ENCODE peak calls at places on chromosomes 1 and 21, in eight cellular contexts. H is cardiac muscle cell, P is heart left ventricle, K is mucosa of descending colon, U is thoracic aorta, Y is HAP-1, G is fibroblast of lung, W is colonic mucosa. L is an unnamed sample. For H3K9me3, the result is how much of the 10 kb centered on the place peaks cover.

GRCh38 chr21:29025328-29025713 is 853 bp downstream of the USP16 start:
- DNase-seq in H (peak), P (no peak), K (no peak), U (no peak), Y (no peak), G (no peak), W (no peak), L (no peak)

GRCh38 chr21:15520811-15521643 is 208.8 kb upstream of the USP25 start:
- DNase-seq in H (no peak), P (no peak), K (peak), U (no peak), Y (no peak), G (no peak), W (no peak), L (no peak)

GRCh38 chr1:208198271-208198670 is 45.9 kb downstream of the PLXNA2 start:
- DNase-seq in H (no peak), P (no peak), K (no peak), U (no peak), Y (no peak), G (no peak), W (no peak), L (no peak)

GRCh38 chr1:241787691-241788090 is 60.3 kb upstream of the EXO1 start:
- DNase-seq in H (no peak), P (no peak), K (no peak), U (no peak), Y (no peak), G (no peak), W (no peak), L (no peak)

GRCh38 chr1:76033800-76034475 is 40.6 kb upstream of the ST6GALNAC3 start:
- DNase-seq in H (no peak), P (no peak), K (no peak), U (no peak), Y (no peak), G (no peak), W (no peak), L (no peak)

GRCh38 chr21:25518491-25518911 is 88.8 kb downstream of the MRPL39 start:
- DNase-seq in H (peak), P (no peak), K (no peak), U (no peak), Y (no peak), G (no peak), W (no peak), L (no peak)

GRCh38 chr1:9239622-9240401 is 5.2 kb downstream of the H6PD start:
- DNase-seq in H (peak), P (peak), K (peak), U (no peak), Y (no peak), G (peak), W (peak), L (no peak)

GRCh38 chr1:30706528-30706927 is 16.9 kb downstream of the MATN1 start:
- DNase-seq in H (peak), P (no peak), K (no peak), U (no peak), Y (no peak), G (peak), W (no peak), L (no peak)

GRCh38 chr1:41529621-41530395 is 45.3 kb upstream of the EDN2 start:
- DNase-seq in H (no peak), P (no peak), K (peak), U (no peak), Y (no peak), G (no peak), W (no peak), L (no peak)

DNA sequence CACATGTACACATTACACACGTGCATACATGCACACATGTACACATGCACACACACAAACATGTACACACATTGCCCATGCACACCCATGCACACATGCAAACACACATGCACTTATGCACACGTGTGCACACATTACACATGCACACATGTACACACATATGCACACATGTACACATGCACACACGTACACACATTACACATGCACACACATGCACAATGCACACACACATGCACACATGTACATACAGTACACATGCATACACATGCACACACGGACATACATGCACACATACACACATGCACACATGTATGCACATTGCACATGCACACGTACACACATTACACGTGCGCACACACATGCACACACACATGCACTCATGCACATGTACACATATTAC is 95.3 kb upstream of the TTC34 start:
- DNase-seq in H (no peak), P (no peak), K (no peak), U (no peak), Y (no peak), G (no peak), W (no peak), L (no peak)
- H3K9me3 ChIP-seq in H (under half), P (under half), K (under half), U (under half), Y (under half), G (under half), W (under half), L (under half)

GRCh38 chr1:10789392-10790154 is 6.9 kb downstream of the CASZ1 start:
- DNase-seq in H (no peak), P (no peak), K (no peak), U (no peak), Y (no peak), G (no peak), W (no peak), L (no peak)

GRCh38 chr1:10791117-10791951 is 5.1 kb downstream of the CASZ1 start:
- DNase-seq in H (no peak), P (no peak), K (no peak), U (no peak), Y (no peak), G (no peak), W (no peak), L (no peak)

GRCh38 chr1:10787274-10787673 is 9.2 kb downstream of the CASZ1 start:
- DNase-seq in H (no peak), P (no peak), K (no peak), U (no peak), Y (no peak), G (no peak), W (no peak), L (no peak)

GRCh38 chr1:10788592-10789006 is 7.8 kb downstream of the CASZ1 start:
- DNase-seq in H (no peak), P (peak), K (no peak), U (no peak), Y (no peak), G (no peak), W (no peak), L (no peak)

GRCh38 chr1:10790155-10790707 is 6.2 kb downstream of the CASZ1 start:
- DNase-seq in H (no peak), P (no peak), K (no peak), U (no peak), Y (no peak), G (no peak), W (no peak), L (no peak)
- H3K4me3 ChIP-seq in H (no peak), P (no peak), K (no peak), U (no peak), Y (no peak), G (no peak), W (no peak), L (no peak)

DNA sequence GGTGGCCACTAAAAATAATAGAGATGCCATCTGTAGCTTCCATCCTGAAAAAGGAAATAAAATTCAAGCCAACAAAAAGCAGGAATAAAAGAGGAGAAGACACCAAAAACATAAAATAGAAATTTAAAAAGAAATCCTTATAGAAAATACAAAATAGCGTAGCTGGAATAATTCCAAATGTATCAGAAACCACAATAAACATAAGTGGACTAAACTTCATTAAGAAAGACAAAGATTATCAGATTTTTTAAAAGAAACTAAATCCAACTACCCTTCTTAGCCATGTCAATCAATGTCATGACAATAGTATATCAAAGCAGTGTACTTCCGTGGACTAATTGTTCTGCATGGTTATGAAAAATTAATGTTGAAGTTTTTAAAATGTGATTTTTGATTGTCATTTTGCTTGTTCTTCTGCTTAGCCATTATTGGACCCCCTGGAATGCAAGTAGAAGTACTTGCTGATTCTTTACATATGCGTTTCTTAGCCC is 13.2 kb downstream of the IL10RB start:
- DNase-seq in H (no peak), P (no peak), K (no peak), U (no peak), Y (no peak), G (no peak), W (no peak), L (no peak)
- H3K9me3 ChIP-seq in H (under half), P (under half), K (under half), U (under half), Y (under half), G (under half), W (under half), L (under half)

DNA sequence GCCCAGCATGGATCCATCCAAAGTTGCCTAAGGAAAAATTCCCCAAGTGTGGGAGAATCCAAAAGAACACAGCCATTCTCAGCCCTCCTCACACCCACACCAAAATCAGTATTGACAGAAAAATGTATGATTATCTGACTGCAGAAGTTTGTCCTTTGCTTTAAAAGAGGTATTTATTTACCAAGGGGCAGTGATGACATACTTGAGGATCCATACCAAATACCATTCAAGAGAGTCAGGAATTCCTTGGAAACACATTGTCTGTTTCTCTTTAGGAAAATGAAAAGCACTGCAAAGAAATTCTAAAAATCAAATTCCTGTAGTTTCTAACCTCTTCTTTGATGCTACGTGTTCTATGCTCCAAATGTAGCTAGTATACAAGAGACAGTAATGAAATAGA is 509.6 kb upstream of the CXADR start:
- DNase-seq in H (peak), P (no peak), K (no peak), U (no peak), Y (no peak), G (peak), W (no peak), L (no peak)
- H3K4me3 ChIP-seq in H (no peak), P (no peak), K (no peak), U (no peak), Y (no peak), G (no peak), W (no peak), L (no peak)

GRCh38 chr21:9759972-9760371 is 761.4 kb upstream of the TPTE start:
- DNase-seq in H (no peak), P (no peak), K (no peak), U (no peak), Y (no peak), G (no peak), W (no peak), L (no peak)
- H3K9me3 ChIP-seq in H (under half), P (half or more), K (half or more), U (under half), Y (under half), G (under half), W (under half), L (under half)

DNA sequence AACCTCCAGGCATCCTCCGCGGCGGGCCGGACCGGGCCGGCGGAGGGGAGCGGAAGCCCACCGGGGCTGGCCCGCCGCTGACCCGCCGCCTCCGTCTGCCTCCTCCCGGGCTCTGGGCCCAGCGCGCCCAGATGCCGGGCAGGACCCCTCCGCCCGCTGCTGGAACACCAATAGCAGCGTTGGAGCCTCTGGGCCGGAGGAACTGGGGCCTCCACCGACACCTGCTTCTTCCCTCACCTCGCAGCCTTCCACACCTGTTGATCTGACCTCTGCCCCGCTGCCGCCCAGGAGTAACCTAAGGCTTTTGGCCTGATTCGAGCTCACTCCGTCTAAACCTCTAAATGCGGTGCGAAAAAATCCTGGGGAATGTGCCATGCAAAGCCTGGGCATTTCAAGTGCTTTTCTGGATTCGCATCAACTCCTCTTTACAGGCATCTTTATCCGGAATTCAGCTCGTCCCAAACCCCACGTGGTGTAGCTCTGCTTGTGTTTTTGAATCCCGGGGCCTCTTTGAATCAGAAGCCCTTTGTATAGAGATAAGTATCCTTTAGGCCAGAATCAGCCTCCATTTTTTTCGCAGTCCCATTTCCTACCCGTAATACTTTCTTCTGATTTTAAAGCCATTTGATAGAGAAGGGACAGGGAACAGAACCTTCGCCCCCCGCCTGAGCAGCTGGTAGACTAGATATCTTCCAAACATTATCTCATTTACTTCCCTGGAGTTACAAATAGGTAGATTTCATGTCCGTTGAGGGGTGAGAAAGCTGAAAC is 680 bp upstream of the CNN3 start:
- DNase-seq in H (peak), P (no peak), K (peak), U (no peak), Y (peak), G (peak), W (peak), L (no peak)
- H3K4me3 ChIP-seq in H (peak), P (peak), K (peak), U (peak), Y (peak), G (peak), W (peak), L (peak)